ENCODE peak calls at places on chromosomes 7 and 10, in seven cellular contexts. F, T, D, U, X, O and J are unnamed samples.

GRCh38 chr10:70307096-70307495 is 23.3 kb upstream of the NPFFR1 start:
- DNase-seq in F (no peak), X (no peak), O (no peak), D (no peak), T (no peak), U (no peak), J (no peak)

GRCh38 chr10:86734209-86734988 is 22.0 kb upstream of the BMPR1A start:
- DNase-seq in O (no peak), F (no peak), D (no peak), T (no peak), U (no peak), X (no peak), J (no peak)

GRCh38 chr10:87642988-87643387 is 16.7 kb upstream of the PAPSS2 start:
- DNase-seq in O (no peak), X (peak; percentile 22), D (no peak), U (no peak), F (no peak), T (no peak), J (no peak)

GRCh38 chr7:50393076-50393475 is 57.1 kb downstream of the FIGNL1 start:
- DNase-seq in O (no peak), D (no peak), U (no peak), X (no peak), T (no peak), F (peak; percentile 71), J (no peak)

GRCh38 chr7:4713183-4713784 is 31.2 kb downstream of the FOXK1 start:
- DNase-seq in O (no peak), F (no peak), T (no peak), D (peak; percentile 32), X (peak; percentile 74), U (no peak), J (no peak)

GRCh38 chr10:97573021-97573420 is 442 bp downstream of the ANKRD2 start:
- DNase-seq in X (peak; percentile 62), T (no peak), D (no peak), F (no peak), O (no peak), U (no peak), J (no peak)

GRCh38 chr7:29607889-29608288 is 44.3 kb downstream of the PRR15 start:
- DNase-seq in F (no peak), D (no peak), O (no peak), U (no peak), X (peak; percentile 81), T (no peak), J (no peak)

GRCh38 chr7:44590910-44591309 is 8.9 kb upstream of the TMED4 start:
- DNase-seq in T (no peak), O (no peak), D (no peak), F (no peak), X (no peak), U (no peak), J (no peak)